ENCODE peak calls at places on chromosomes 11 and 22, in seven cellular contexts. W is BJ, I is kidney glomerular epithelial cell, S is lower leg skin, X is stomach, T is endothelial cell, B is iPS-NIHi11. L is an unnamed sample.

GRCh38 chr11:1827095-1827797 is 7.5 kb upstream of the SYT8 start:
- DNase-seq in I (peak; percentile 83), T (no peak), W (no peak), X (peak; percentile 90), S (no peak), B (no peak), L (peak; percentile 71)

GRCh38 chr11:114256176-114256897 is 39.9 kb upstream of the NNMT start:
- DNase-seq in S (no peak), W (no peak), X (no peak), T (no peak), I (no peak), B (no peak), L (no peak)

GRCh38 chr22:20319745-20320658 is at the start of gene DGCR6L:
- DNase-seq in W (no peak), S (peak; percentile 92), X (peak; percentile 98), B (peak; percentile 99), I (peak; percentile 84), T (peak; percentile 96), L (peak; percentile 98)

GRCh38 chr11:104332110-104332509 is 168.2 kb upstream of the PDGFD start:
- DNase-seq in I (no peak), S (no peak), B (peak; percentile 63), X (peak; percentile 32), W (no peak), T (peak; percentile 53), L (peak; percentile 17)

GRCh38 chr11:110518809-110519514 is 89.2 kb downstream of the FDX1 start:
- DNase-seq in I (no peak), W (peak; percentile 42), B (no peak), X (no peak), T (no peak), S (no peak), L (no peak)

GRCh38 chr11:101264303-101264702 is 134.7 kb upstream of the PGR start:
- DNase-seq in B (no peak), I (no peak), W (no peak), S (no peak), X (no peak), T (no peak), L (no peak)

GRCh38 chr11:67418476-67419281 is 3.2 kb downstream of the CARNS1 start:
- DNase-seq in S (no peak), X (peak; percentile 67), I (no peak), T (no peak), W (no peak), B (no peak), L (no peak)

GRCh38 chr11:32829157-32829679 is 509 bp upstream of the PRRG4 start:
- DNase-seq in S (no peak), I (peak; percentile 39), X (no peak), B (no peak), W (no peak), T (no peak), L (no peak)

GRCh38 chr11:23233075-23233474 is 372.8 kb upstream of the CCDC179 start:
- DNase-seq in S (no peak), T (no peak), I (peak; percentile 3), B (no peak), X (no peak), W (peak; percentile 59), L (no peak)

GRCh38 chr11:130213143-130213978 is 53.8 kb downstream of the ST14 start:
- DNase-seq in B (peak; percentile 96), W (no peak), T (peak; percentile 82), X (peak; percentile 74), I (peak; percentile 34), S (peak; percentile 29), L (peak; percentile 75)

GRCh38 chr11:86978756-86979608 is 23.8 kb upstream of the FZD4 start:
- DNase-seq in T (no peak), B (no peak), W (no peak), I (peak; percentile 6), S (no peak), X (no peak), L (no peak)

GRCh38 chr11:66563832-66564231 is 4.6 kb downstream of the CTSF start:
- DNase-seq in I (no peak), S (no peak), T (no peak), X (no peak), W (no peak), B (peak; percentile 8), L (no peak)

GRCh38 chr22:39463931-39464390 is 7.1 kb downstream of the MGAT3 start:
- DNase-seq in S (no peak), I (no peak), W (no peak), B (no peak), X (no peak), T (no peak), L (no peak)

GRCh38 chr22:43205261-43205691 is 18.3 kb upstream of the TTLL12 start:
- DNase-seq in B (no peak), W (no peak), T (no peak), I (no peak), S (no peak), X (no peak), L (no peak)

GRCh38 chr11:134625631-134626030 is 213.6 kb upstream of the B3GAT1 start:
- DNase-seq in W (no peak), T (no peak), B (no peak), S (no peak), X (no peak), I (no peak), L (no peak)

GRCh38 chr11:47329431-47329993 is 23.0 kb downstream of the MYBPC3 start:
- DNase-seq in X (no peak), T (no peak), W (no peak), B (no peak), I (no peak), S (no peak), L (no peak)

GRCh38 chr22:42654696-42655095 is 5.5 kb upstream of the CYB5R3 start:
- DNase-seq in T (no peak), W (no peak), I (no peak), S (no peak), B (no peak), X (no peak), L (no peak)

GRCh38 chr11:44387825-44388224 is 77.9 kb upstream of the ALX4 start:
- DNase-seq in T (no peak), W (no peak), X (no peak), S (no peak), B (no peak), I (no peak), L (no peak)

GRCh38 chr22:50729391-50730012 is 8.5 kb upstream of the ACR start:
- DNase-seq in X (no peak), B (no peak), T (no peak), S (no peak), I (no peak), W (no peak), L (peak; percentile 30)

GRCh38 chr22:19889951-19890350 is 35.3 kb upstream of the GNB1L start:
- DNase-seq in I (no peak), X (no peak), T (no peak), S (no peak), B (no peak), W (no peak), L (no peak)

GRCh38 chr11:125333354-125334077 is 162.5 kb downstream of the FEZ1 start:
- DNase-seq in X (no peak), W (no peak), I (no peak), S (no peak), B (no peak), T (no peak), L (no peak)

GRCh38 chr22:45376703-45377102 is 36.7 kb downstream of the SMC1B start:
- DNase-seq in B (no peak), S (peak; percentile 25), T (no peak), W (no peak), X (no peak), I (no peak), L (peak; percentile 13)

GRCh38 chr11:102763440-102763839 is 17.0 kb downstream of the MMP10 start:
- DNase-seq in B (no peak), S (no peak), X (no peak), T (no peak), W (no peak), I (peak; percentile 58), L (no peak)

GRCh38 chr11:111408789-111409727 is 30.0 kb upstream of the POU2AF1 start:
- DNase-seq in W (no peak), B (no peak), S (no peak), X (no peak), T (no peak), I (no peak), L (no peak)